ENCODE peak calls at places on chromosomes 6 and 20, in four cellular contexts. J is kidney; B is CD8-positive, alpha-beta memory T cell; P is mammary epithelial cell. S is an unnamed sample.

GRCh38 chr6:22756365-22756764 is 187.0 kb downstream of the HDGFL1 start:
- DNase-seq in B (no peak), P (peak), J (no peak), S (no peak)

GRCh38 chr20:9294081-9294480 is 220.3 kb upstream of the LAMP5 start:
- DNase-seq in P (peak), B (no peak), J (no peak), S (no peak)

GRCh38 chr6:139425780-139426179 is 51.3 kb upstream of the CITED2 start:
- DNase-seq in J (no peak), P (no peak), B (no peak), S (no peak)

GRCh38 chr20:61461459-61461858 is 209.4 kb downstream of the CDH4 start:
- DNase-seq in B (no peak), J (no peak), P (no peak), S (no peak)

GRCh38 chr6:11650297-11650696 is 112.7 kb downstream of the TMEM170B start:
- DNase-seq in B (no peak), J (no peak), P (no peak), S (no peak)

GRCh38 chr6:12941422-12941821 is 224.9 kb downstream of the PHACTR1 start:
- DNase-seq in P (no peak), B (no peak), J (no peak), S (no peak)

GRCh38 chr6:154169193-154169847 is 130.3 kb downstream of the OPRM1 start:
- DNase-seq in B (no peak), J (no peak), P (peak), S (no peak)

GRCh38 chr20:48904566-48905321 is 16.8 kb upstream of the ARFGEF2 start:
- DNase-seq in J (no peak), B (peak), P (peak), S (peak)

GRCh38 chr6:145206247-145206907 is 528.9 kb downstream of the EPM2A start:
- DNase-seq in J (no peak), P (no peak), B (no peak), S (no peak)

GRCh38 chr20:35490736-35491181 is 35.4 kb downstream of the CEP250 start:
- DNase-seq in J (no peak), B (peak), P (no peak), S (no peak)

GRCh38 chr6:38713812-38714211 is 1.3 kb upstream of the DNAH8 start:
- DNase-seq in P (peak), J (no peak), B (peak), S (no peak)

GRCh38 chr6:158819213-158819976 is at the start of gene EZR:
- DNase-seq in P (peak), J (peak), B (peak), S (no peak)

GRCh38 chr6:6479706-6480250 is 108.7 kb upstream of the LY86 start:
- DNase-seq in J (no peak), P (no peak), B (no peak), S (no peak)

GRCh38 chr6:127951172-127951995 is 50.5 kb upstream of the THEMIS start:
- DNase-seq in B (no peak), J (no peak), P (no peak), S (no peak)

GRCh38 chr20:10846831-10847230 is 173.0 kb upstream of the JAG1 start:
- DNase-seq in P (no peak), J (no peak), B (no peak), S (no peak)

GRCh38 chr6:21426841-21427490 is 166.6 kb upstream of the SOX4 start:
- DNase-seq in B (no peak), P (no peak), J (no peak), S (peak)

GRCh38 chr20:47220161-47220582 is 136.3 kb downstream of the ZMYND8 start:
- DNase-seq in B (no peak), J (no peak), P (no peak), S (no peak)

GRCh38 chr6:32666420-32667300 is at the start of gene HLA-DQB1:
- DNase-seq in J (no peak), P (peak), B (peak), S (peak)

GRCh38 chr6:43742931-43743632 is 26.9 kb upstream of the VEGFA start:
- DNase-seq in B (no peak), P (no peak), J (no peak), S (no peak)

GRCh38 chr20:57397693-57398108 is 6.5 kb downstream of the RBM38 start:
- DNase-seq in P (no peak), B (peak), J (peak), S (no peak)

GRCh38 chr6:108742041-108742440 is 106.2 kb upstream of the ARMC2 start:
- DNase-seq in B (no peak), P (no peak), J (no peak), S (no peak)

GRCh38 chr6:139531148-139531547 is 156.7 kb upstream of the CITED2 start:
- DNase-seq in P (no peak), B (peak), J (no peak), S (no peak)

GRCh38 chr6:42140756-42141602 is 1.4 kb downstream of the C6orf132 start:
- DNase-seq in J (no peak), P (peak), B (no peak), S (no peak)

GRCh38 chr6:35062676-35063574 is 78.2 kb downstream of the TCP11 start:
- DNase-seq in P (no peak), J (no peak), B (no peak), S (no peak)

GRCh38 chr6:44304282-44305199 is 8.6 kb downstream of the AARS2 start:
- DNase-seq in J (peak), B (peak), P (peak), S (no peak)

GRCh38 chr20:17665756-17666155 is 16.3 kb downstream of the RRBP1 start:
- DNase-seq in J (no peak), B (no peak), P (no peak), S (no peak)

GRCh38 chr6:147869223-147869600 is 360.7 kb downstream of the SAMD5 start:
- DNase-seq in B (no peak), P (no peak), J (no peak), S (no peak)

GRCh38 chr20:41436679-41437078 is 70.1 kb upstream of the EMILIN3 start:
- DNase-seq in P (peak), J (no peak), B (no peak), S (no peak)

GRCh38 chr6:63426844-63427243 is 107.1 kb upstream of the LGSN start:
- DNase-seq in J (no peak), B (no peak), P (no peak), S (no peak)

GRCh38 chr20:52379723-52380336 is 188.3 kb upstream of the ZFP64 start:
- DNase-seq in J (no peak), B (peak), P (no peak), S (peak)

DNA sequence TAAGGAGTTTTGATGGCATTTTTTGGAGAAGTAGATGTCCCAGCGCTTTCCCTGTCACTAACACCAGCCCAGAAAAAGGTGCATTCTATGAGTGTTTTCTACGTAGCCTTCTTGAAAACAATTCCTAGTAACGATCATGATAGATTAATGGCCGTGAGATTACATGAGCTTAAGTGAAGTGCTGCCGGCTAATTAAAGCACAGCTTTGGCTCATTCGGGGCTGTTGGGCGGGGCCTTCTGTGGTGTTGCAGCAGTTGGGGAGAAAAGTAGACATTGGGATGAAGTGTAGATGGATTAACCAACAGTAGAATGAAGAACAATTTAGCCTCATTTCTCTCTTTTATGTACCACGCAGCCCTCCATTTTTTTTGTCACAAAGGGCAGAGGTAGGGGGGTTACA is 20.8 kb upstream of the TRAF3IP2 start:
- DNase-seq in J (no peak), B (no peak), P (no peak), S (no peak)
- H3K27ac ChIP-seq in J (no peak), B (no peak), P (no peak), S (no peak)

DNA sequence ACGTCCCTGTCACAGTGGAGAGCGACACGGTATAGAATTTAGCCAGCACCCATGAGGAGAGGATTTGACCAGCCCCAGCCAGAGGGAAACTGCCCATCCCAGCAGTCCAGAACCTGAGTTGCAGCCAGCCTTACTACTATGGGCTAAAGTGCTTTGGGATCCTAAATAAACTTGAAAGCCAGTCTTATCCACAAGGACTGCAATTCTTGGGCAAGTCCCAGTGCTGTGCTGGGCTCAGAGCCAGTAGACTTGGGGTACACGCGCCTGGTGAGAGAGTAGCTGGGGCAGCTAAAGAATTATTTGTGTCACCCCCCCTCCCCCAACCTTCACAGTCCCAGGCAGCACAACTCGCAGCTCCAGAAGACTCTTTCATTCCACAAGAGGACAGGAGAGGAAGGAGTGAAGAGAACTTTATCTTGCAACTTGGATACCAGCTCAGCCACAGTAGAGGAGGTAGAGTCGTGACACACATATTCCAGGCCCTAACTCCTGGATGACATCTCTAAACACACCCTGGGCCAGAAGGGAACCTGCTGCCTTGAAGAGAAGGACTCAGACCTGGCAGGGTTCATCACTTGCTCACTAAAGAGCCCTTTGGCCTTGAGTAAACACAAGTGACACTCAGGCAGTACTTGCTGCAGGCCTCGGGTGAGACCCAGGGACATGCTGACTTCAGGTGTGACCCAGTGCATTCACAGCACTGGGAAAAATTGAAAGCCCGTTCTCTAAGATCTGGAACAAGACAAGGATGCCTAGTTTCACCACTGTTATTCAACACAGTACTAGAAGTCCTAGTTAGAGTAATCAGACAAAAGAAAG is 100.3 kb downstream of the REV3L start:
- DNase-seq in P (no peak), B (no peak), J (no peak), S (no peak)
- H3K4me3 ChIP-seq in P (no peak), B (no peak), J (no peak), S (no peak)

GRCh38 chr6:33672808-33673207 is 38.7 kb downstream of the UQCC2 start:
- DNase-seq in B (no peak), P (peak), J (peak), S (no peak)

GRCh38 chr6:33671381-33672072 is 40.0 kb downstream of the UQCC2 start:
- DNase-seq in B (no peak), P (no peak), J (no peak), S (no peak)

GRCh38 chr6:33670086-33670660 is 41.3 kb downstream of the UQCC2 start:
- DNase-seq in J (no peak), P (no peak), B (no peak), S (no peak)

GRCh38 chr6:33668914-33669313 is 42.6 kb downstream of the UQCC2 start:
- DNase-seq in P (peak), B (no peak), J (no peak), S (no peak)

GRCh38 chr6:33670971-33671370 is 40.5 kb downstream of the UQCC2 start:
- DNase-seq in B (no peak), J (no peak), P (no peak), S (no peak)
- H3K27ac ChIP-seq in B (no peak), J (no peak), P (no peak), S (no peak)

DNA sequence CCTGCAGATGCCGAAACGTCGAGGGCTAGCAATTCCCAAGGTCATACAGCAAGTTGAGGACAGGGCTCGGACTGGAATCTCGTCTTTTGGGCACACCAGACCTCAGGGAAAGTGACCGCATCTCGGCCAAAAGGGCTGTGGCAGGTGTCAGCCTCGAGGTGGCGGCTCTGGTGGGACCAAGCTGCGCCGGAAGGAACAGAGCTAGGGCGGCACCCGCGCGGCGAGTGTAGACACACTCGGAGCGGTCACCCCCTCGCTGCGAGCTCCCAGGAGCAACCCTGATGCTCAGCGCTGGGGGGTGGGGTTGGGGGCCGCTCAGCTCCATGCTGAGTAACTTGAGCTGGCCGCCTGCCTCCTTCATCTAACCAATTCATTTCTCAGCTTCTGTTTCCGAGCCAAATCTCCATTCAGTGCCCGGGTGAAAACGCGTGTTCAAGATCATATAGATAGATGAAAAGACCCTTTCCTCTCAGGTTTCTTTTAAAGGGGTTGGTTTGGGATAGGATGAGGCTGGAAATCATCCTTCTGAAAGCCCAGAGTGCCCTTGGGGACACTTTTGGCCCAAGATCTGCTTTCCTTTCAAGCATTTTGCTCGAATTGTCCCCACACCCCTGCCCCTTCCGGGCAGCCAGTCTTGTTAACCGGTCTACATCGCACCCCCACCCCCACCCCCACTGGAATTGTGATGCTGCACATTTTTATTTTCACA is 2.3 kb upstream of the TUBB2B start:
- DNase-seq in J (no peak), P (no peak), B (no peak), S (no peak)
- H3K4me3 ChIP-seq in J (no peak), P (no peak), B (peak), S (peak)

DNA sequence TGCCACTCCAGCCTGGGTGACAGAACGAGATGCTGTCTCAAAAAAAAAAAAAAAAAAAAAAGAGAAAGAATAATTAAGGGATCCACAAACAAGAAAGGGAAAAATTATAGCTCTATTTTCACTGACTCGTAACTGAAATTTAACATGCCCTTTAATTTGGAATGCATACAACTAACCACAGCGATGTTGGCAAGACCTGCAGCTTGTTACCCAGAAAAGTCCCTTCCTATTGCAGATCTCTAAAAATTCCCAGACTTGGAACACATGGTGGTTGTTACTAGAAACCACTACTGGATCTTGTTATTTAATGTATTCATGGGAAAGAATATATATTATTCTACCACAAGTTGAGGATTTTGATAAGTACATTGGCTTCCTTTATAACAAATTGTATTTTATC is 27.8 kb upstream of the SMIM28 start:
- DNase-seq in B (no peak), J (no peak), P (peak), S (peak)
- H3K27ac ChIP-seq in B (no peak), J (no peak), P (no peak), S (no peak)

GRCh38 chr6:144095134-144096002 is at the start of gene SF3B5:
- DNase-seq in J (peak), B (peak), P (peak), S (peak)

GRCh38 chr6:144094731-144095133 is 641 bp downstream of the SF3B5 start:
- DNase-seq in B (no peak), J (no peak), P (no peak), S (no peak)

GRCh38 chr6:144093236-144093635 is 2.1 kb downstream of the SF3B5 start:
- DNase-seq in J (no peak), B (no peak), P (no peak), S (no peak)

GRCh38 chr6:144090384-144090783 is 5.0 kb downstream of the SF3B5 start:
- DNase-seq in P (no peak), B (no peak), J (no peak), S (no peak)

DNA sequence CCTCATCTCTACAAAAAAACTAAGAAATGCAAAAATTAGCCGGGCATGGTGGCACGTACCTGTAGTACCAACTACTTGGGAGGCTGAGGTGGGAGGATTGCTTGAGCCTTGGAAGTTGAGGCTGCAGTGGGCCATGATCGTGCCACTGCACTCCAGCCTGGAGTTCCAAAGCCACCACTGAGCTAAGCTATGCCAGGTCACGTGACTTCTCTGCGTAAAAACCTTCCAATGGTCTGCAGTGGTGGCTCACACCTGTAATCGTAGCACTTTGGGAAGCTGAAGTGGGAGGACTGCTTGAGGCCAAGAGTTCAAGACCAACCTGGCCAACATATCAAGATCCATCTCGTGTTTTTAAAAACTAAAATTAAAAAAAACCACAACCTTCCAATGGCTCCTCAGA is 1.7 kb downstream of the SF3B5 start:
- DNase-seq in J (no peak), B (no peak), P (no peak), S (no peak)
- H3K4me3 ChIP-seq in J (no peak), B (peak), P (peak), S (peak)

GRCh38 chr6:150865043-150865405 is 478 bp upstream of the MTHFD1L start:
- DNase-seq in B (no peak), J (no peak), P (no peak), S (no peak)

GRCh38 chr6:150868759-150869158 is 3.3 kb downstream of the MTHFD1L start:
- DNase-seq in B (no peak), P (no peak), J (no peak), S (no peak)

GRCh38 chr6:150866147-150867073 is 908 bp downstream of the MTHFD1L start:
- DNase-seq in J (peak), B (peak), P (peak), S (no peak)

GRCh38 chr6:150865406-150866146 is at the start of gene MTHFD1L:
- DNase-seq in P (peak), B (peak), J (peak), S (no peak)

GRCh38 chr6:150867117-150867516 is 1.6 kb downstream of the MTHFD1L start:
- DNase-seq in B (no peak), P (no peak), J (no peak), S (no peak)
- H3K27ac ChIP-seq in B (no peak), P (peak), J (peak), S (peak)

DNA sequence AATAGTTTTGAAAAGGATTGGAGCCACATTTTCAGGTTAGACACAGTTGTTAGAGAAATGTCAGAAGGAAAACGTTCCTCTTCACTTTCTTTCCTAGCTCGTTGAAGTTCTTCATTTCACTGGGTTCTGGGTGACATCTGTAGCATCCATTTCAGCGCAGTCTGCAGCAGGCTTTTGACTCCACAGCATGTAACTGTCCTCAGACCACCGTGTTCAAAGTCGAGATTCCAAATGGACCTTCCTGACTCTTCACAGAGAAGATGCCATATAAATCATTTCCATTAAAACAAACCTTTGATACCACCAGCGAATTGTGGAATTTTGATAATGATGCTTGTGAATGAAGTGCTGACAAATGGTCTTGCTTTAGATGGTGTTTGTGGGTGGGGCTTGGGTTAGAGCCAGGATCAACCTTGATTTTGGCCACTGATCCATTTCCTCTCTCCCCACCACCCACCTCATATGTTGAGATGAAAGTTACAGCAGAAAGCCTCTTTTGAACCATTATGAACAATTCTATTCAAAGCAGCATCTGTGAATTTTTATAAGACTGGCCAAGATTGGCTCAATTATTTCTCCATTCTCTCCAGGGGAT is 185.3 kb upstream of the PREP start:
- DNase-seq in B (no peak), P (no peak), J (no peak), S (no peak)
- H3K4me3 ChIP-seq in B (no peak), P (no peak), J (no peak), S (no peak)

DNA sequence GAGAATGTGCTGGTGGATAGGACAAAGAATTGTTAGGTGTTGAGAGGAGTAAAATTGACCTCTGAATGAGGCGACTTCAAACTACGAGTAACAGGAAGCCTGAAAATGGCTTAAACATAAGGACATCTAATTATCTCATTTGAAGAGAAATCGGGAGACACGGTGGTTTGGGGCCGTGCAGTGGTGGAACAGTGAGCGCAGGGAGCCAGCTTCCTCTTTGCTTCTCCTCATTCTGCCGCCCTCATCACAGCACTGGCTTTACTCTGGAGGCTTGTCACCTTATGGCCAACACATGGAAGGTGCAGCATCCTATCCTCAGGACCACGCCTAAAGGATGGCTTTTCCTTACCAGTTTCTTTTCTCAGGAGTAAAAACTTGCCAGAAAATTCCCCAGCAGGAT is 114.3 kb downstream of the B3GAT2 start:
- DNase-seq in P (no peak), B (no peak), J (no peak), S (no peak)
- H3K27ac ChIP-seq in P (no peak), B (no peak), J (no peak), S (no peak)

S was measured in SK-N-MC.